ENCODE peak calls at places on chromosomes 1 and 21, in five cellular contexts. L is PC-3, C is memory B cell, A is body of pancreas, B is activated gamma-delta T cell treated with Interleukin-2 at 50 U/mL for 16 hours. Q is an unnamed sample.

GRCh38 chr1:176609556-176610408 is 146.8 kb downstream of the PAPPA2 start:
- DNase-seq in C (no peak), L (no peak), A (peak), B (no peak), Q (no peak)

GRCh38 chr1:225746361-225747179 is 31.1 kb upstream of the SRP9 start:
- DNase-seq in L (peak), C (no peak), A (peak), B (no peak), Q (no peak)

GRCh38 chr1:117275055-117275454 is 64.3 kb upstream of the VTCN1 start:
- DNase-seq in L (no peak), C (no peak), B (no peak), A (no peak), Q (no peak)

GRCh38 chr1:178538192-178538916 is 25.4 kb downstream of the TEX35 start:
- DNase-seq in C (no peak), L (peak), A (no peak), B (no peak), Q (no peak)

GRCh38 chr21:28885853-28886177 is 106.9 kb downstream of the LTN1 start:
- DNase-seq in A (no peak), L (no peak), B (no peak), C (no peak), Q (no peak)

GRCh38 chr21:25405991-25406390 is 201.3 kb downstream of the MRPL39 start:
- DNase-seq in A (no peak), L (no peak), C (no peak), B (no peak), Q (no peak)

GRCh38 chr1:59316497-59317128 is 19.7 kb downstream of the FGGY start:
- DNase-seq in L (no peak), A (no peak), C (no peak), B (no peak), Q (no peak)

GRCh38 chr1:81547912-81548303 is 252.8 kb upstream of the ADGRL2 start:
- DNase-seq in C (no peak), L (no peak), B (no peak), A (no peak), Q (no peak)

GRCh38 chr1:160993544-160993943 is 27.4 kb downstream of the F11R start:
- DNase-seq in A (no peak), L (peak), C (no peak), B (no peak), Q (no peak)

GRCh38 chr1:211703812-211704566 is 28.6 kb upstream of the NEK2 start:
- DNase-seq in A (peak), L (peak), B (no peak), C (no peak), Q (no peak)

GRCh38 chr21:15045017-15045416 is 19.8 kb downstream of the NRIP1 start:
- DNase-seq in L (no peak), C (no peak), B (no peak), A (no peak), Q (no peak)

GRCh38 chr1:92839442-92839841 is 7.6 kb downstream of the RPL5 start:
- DNase-seq in B (no peak), C (no peak), A (no peak), L (no peak), Q (no peak)

GRCh38 chr1:183303901-183304300 is 114.3 kb downstream of the NMNAT2 start:
- DNase-seq in L (peak), B (no peak), A (no peak), C (no peak), Q (no peak)

GRCh38 chr21:25461730-25462129 is 145.6 kb downstream of the MRPL39 start:
- DNase-seq in B (no peak), L (no peak), C (no peak), A (no peak), Q (no peak)

GRCh38 chr1:107477233-107477632 is 336.4 kb downstream of the NTNG1 start:
- DNase-seq in B (no peak), A (no peak), C (no peak), L (no peak), Q (peak)

GRCh38 chr1:219806020-219806419 is 122.3 kb downstream of the SLC30A10 start:
- DNase-seq in C (no peak), L (no peak), A (no peak), B (no peak), Q (no peak)

GRCh38 chr21:31711745-31712144 is 20.2 kb downstream of the SCAF4 start:
- DNase-seq in L (no peak), B (no peak), C (no peak), A (no peak), Q (no peak)

GRCh38 chr1:191752342-191752741 is 405.9 kb upstream of the RGS18 start:
- DNase-seq in C (no peak), L (no peak), A (no peak), B (no peak), Q (no peak)

GRCh38 chr1:6956488-6957159 is 171.4 kb downstream of the CAMTA1 start:
- DNase-seq in B (no peak), A (no peak), L (peak), C (no peak), Q (no peak)

GRCh38 chr1:176416777-176417176 is 46.2 kb upstream of the PAPPA2 start:
- DNase-seq in B (no peak), A (no peak), C (no peak), L (no peak), Q (no peak)

GRCh38 chr1:163120372-163120771 is 51.2 kb downstream of the RGS4 start:
- DNase-seq in C (no peak), B (no peak), A (no peak), L (no peak), Q (no peak)

GRCh38 chr1:185719021-185719420 is 15.2 kb upstream of the HMCN1 start:
- DNase-seq in L (peak), A (peak), C (no peak), B (no peak), Q (no peak)

GRCh38 chr1:32981003-32981909 is 16.6 kb upstream of the RNF19B start:
- DNase-seq in L (peak), A (peak), C (peak), B (peak), Q (peak)

GRCh38 chr1:150596095-150596892 is 16.9 kb upstream of the MCL1 start:
- DNase-seq in B (no peak), C (no peak), A (no peak), L (peak), Q (no peak)

GRCh38 chr1:160219062-160219929 is 14.1 kb downstream of the PEA15 start:
- DNase-seq in C (no peak), L (peak), B (no peak), A (peak), Q (no peak)

GRCh38 chr1:106217765-106218164 is 838.7 kb upstream of the PRMT6 start:
- DNase-seq in A (no peak), C (no peak), B (no peak), L (no peak), Q (no peak)

GRCh38 chr1:185041742-185042141 is 3.6 kb upstream of the RNF2 start:
- DNase-seq in C (no peak), L (no peak), B (no peak), A (no peak), Q (no peak)

GRCh38 chr1:31414692-31415370 is 1.8 kb downstream of the SERINC2 start:
- DNase-seq in C (no peak), L (peak), B (no peak), A (peak), Q (no peak)

GRCh38 chr1:227542153-227543120 is 20.9 kb upstream of the ZNF678 start:
- DNase-seq in A (peak), C (peak), L (peak), B (peak), Q (peak)

GRCh38 chr21:26840912-26841311 is 4.3 kb downstream of the ADAMTS1 start:
- DNase-seq in B (no peak), L (peak), A (peak), C (no peak), Q (no peak)

Q was measured in activated CD4-positive, alpha-beta memory T cell treated with anti-CD3 and anti-CD28 coated beads for 36 hours.